ENCODE peak calls at places on chromosome 6, in four cellular contexts. X, C, Q and I are unnamed samples.

GRCh38 chr6:89818977-89819335 is 638 bp downstream of the MDN1 start:
- DNase-seq in C (peak; percentile 54), X (no peak), Q (no peak), I (no peak)

GRCh38 chr6:5537967-5538366 is 276.7 kb downstream of the FARS2 start:
- DNase-seq in X (no peak), C (no peak), Q (no peak), I (no peak)

GRCh38 chr6:169724554-169725269 is 412 bp upstream of the PHF10 start:
- DNase-seq in C (peak; percentile 82), Q (peak; percentile 57), X (peak; percentile 52), I (no peak)

GRCh38 chr6:75217203-75217602 is 11.3 kb upstream of the COL12A1 start:
- DNase-seq in Q (no peak), X (no peak), C (no peak), I (no peak)

GRCh38 chr6:48184644-48185043 is 73.6 kb upstream of the PTCHD4 start:
- DNase-seq in X (no peak), Q (peak; percentile 68), C (no peak), I (no peak)

GRCh38 chr6:151014404-151015150 is 149.1 kb downstream of the MTHFD1L start:
- DNase-seq in Q (peak; percentile 47), C (peak; percentile 87), X (peak; percentile 42), I (no peak)

GRCh38 chr6:87250019-87250418 is 72.4 kb upstream of the SMIM8 start:
- DNase-seq in C (no peak), X (no peak), Q (no peak), I (no peak)

GRCh38 chr6:41462980-41463930 is 82.9 kb upstream of the FOXP4 start:
- DNase-seq in Q (no peak), X (peak; percentile 66), C (peak; percentile 81), I (no peak)

GRCh38 chr6:41561386-41561785 is 15.2 kb downstream of the FOXP4 start:
- DNase-seq in X (no peak), C (no peak), Q (no peak), I (no peak)

GRCh38 chr6:6694368-6694780 is 105.9 kb downstream of the LY86 start:
- DNase-seq in Q (no peak), X (no peak), C (no peak), I (no peak)

GRCh38 chr6:168376120-168376519 is 56.5 kb upstream of the DACT2 start:
- DNase-seq in Q (no peak), C (no peak), X (no peak), I (no peak)

GRCh38 chr6:81621816-81622395 is 130.6 kb downstream of the TENT5A start:
- DNase-seq in X (no peak), C (no peak), Q (no peak), I (no peak)

GRCh38 chr6:126682440-126682839 is 342.5 kb downstream of the CENPW start:
- DNase-seq in X (no peak), C (no peak), Q (no peak), I (no peak)

GRCh38 chr6:40112350-40112749 is 178.1 kb upstream of the MOCS1 start:
- DNase-seq in C (peak; percentile 61), X (no peak), Q (no peak), I (no peak)

GRCh38 chr6:113944701-113945100 is 26.2 kb downstream of the HDAC2 start:
- DNase-seq in Q (no peak), C (no peak), X (no peak), I (no peak)

GRCh38 chr6:88359530-88360202 is 193.5 kb upstream of the CNR1 start:
- DNase-seq in Q (no peak), X (no peak), C (no peak), I (no peak)

GRCh38 chr6:125363360-125364121 is 61.8 kb upstream of the HDDC2 start:
- DNase-seq in Q (peak; percentile 56), C (peak; percentile 95), X (peak; percentile 54), I (no peak)

GRCh38 chr6:50007821-50008220 is 14.0 kb downstream of the DEFB110 start:
- DNase-seq in Q (no peak), C (no peak), X (no peak), I (no peak)

GRCh38 chr6:16676376-16676775 is 84.9 kb downstream of the ATXN1 start:
- DNase-seq in C (no peak), Q (no peak), X (no peak), I (no peak)

GRCh38 chr6:158408552-158409130 is 96.4 kb downstream of the TULP4 start:
- DNase-seq in C (no peak), Q (no peak), X (peak; percentile 36), I (no peak)

GRCh38 chr6:128882560-128882959 is 378 bp upstream of the LAMA2 start:
- DNase-seq in C (peak; percentile 62), Q (no peak), X (no peak), I (no peak)

GRCh38 chr6:117547688-117548621 is 54.4 kb downstream of the GOPC start:
- DNase-seq in C (no peak), Q (no peak), X (peak; percentile 78), I (no peak)

GRCh38 chr6:163753430-163753829 is 338.9 kb downstream of the QKI start:
- DNase-seq in X (no peak), C (no peak), Q (no peak), I (no peak)

GRCh38 chr6:113823916-113824315 is 33.2 kb upstream of the MARCKS start:
- DNase-seq in X (no peak), C (no peak), Q (no peak), I (no peak)

GRCh38 chr6:106155219-106155830 is 69.2 kb downstream of the PRDM1 start:
- DNase-seq in C (no peak), X (no peak), Q (no peak), I (no peak)

GRCh38 chr6:52533491-52533890 is 43.4 kb downstream of the TRAM2 start:
- DNase-seq in C (no peak), Q (no peak), X (no peak), I (no peak)

GRCh38 chr6:78942451-78942850 is 75.1 kb downstream of the IRAK1BP1 start:
- DNase-seq in Q (no peak), C (no peak), X (no peak), I (no peak)

GRCh38 chr6:96522469-96523009 is 933 bp downstream of the UFL1 start:
- DNase-seq in Q (no peak), X (no peak), C (no peak), I (no peak)

GRCh38 chr6:90293319-90293937 is 3.2 kb downstream of the BACH2 start:
- DNase-seq in C (no peak), X (no peak), Q (no peak), I (no peak)

GRCh38 chr6:31246051-31246495 is 25.8 kb downstream of the HLA-C start:
- DNase-seq in X (no peak), Q (no peak), C (peak; percentile 91), I (no peak)

GRCh38 chr6:23396934-23397333 is 729.1 kb upstream of the NRSN1 start:
- DNase-seq in X (no peak), C (no peak), Q (no peak), I (no peak)

GRCh38 chr6:89956182-89956581 is 61.9 kb downstream of the GJA10 start:
- DNase-seq in C (no peak), Q (no peak), X (no peak), I (no peak)

GRCh38 chr6:159044899-159045727 is at the start of gene TAGAP:
- DNase-seq in Q (no peak), C (no peak), X (peak; percentile 54), I (peak; percentile 62)

GRCh38 chr6:21601341-21601740 is 7.8 kb downstream of the SOX4 start:
- DNase-seq in C (no peak), Q (no peak), X (no peak), I (no peak)

GRCh38 chr6:75204222-75204958 is 1.5 kb downstream of the COL12A1 start:
- DNase-seq in X (peak; percentile 73), C (peak; percentile 84), Q (peak; percentile 50), I (no peak)

GRCh38 chr6:9499709-9500108 is 915.2 kb downstream of the TFAP2A start:
- DNase-seq in Q (no peak), X (no peak), C (no peak), I (no peak)

GRCh38 chr6:33592595-33593413 is 12.7 kb upstream of the BAK1 start:
- DNase-seq in X (no peak), Q (no peak), C (peak; percentile 81), I (no peak)